ENCODE peak calls at places on chromosomes 3 and 15, in five cellular contexts. One of them, this sample, is unnamed.

GRCh38 chr15:36579792-36580431 is 486 bp downstream of the CDIN1 start:
- DNase-seq in stimulated activated CD4-positive, alpha-beta T cell treated with anti-CD3 and anti-CD28 coated beads, Interleukin-2, amount 100 ng/mL, for 48 hours: no peak
- DNase-seq in naive thymus-derived CD8-positive, alpha-beta T cell: no peak
- DNase-seq in H9: no peak
- DNase-seq in nephron progenitor cell: no peak
- DNase-seq in this sample: no peak

GRCh38 chr3:98690876-98691275 is 72.3 kb upstream of the ST3GAL6 start:
- DNase-seq in stimulated activated CD4-positive, alpha-beta T cell treated with anti-CD3 and anti-CD28 coated beads, Interleukin-2, amount 100 ng/mL, for 48 hours: no peak
- DNase-seq in naive thymus-derived CD8-positive, alpha-beta T cell: no peak
- DNase-seq in H9: no peak
- DNase-seq in nephron progenitor cell: no peak
- DNase-seq in this sample: no peak

GRCh38 chr3:127421943-127422662 is 134.3 kb upstream of the PRR20G start:
- DNase-seq in stimulated activated CD4-positive, alpha-beta T cell treated with anti-CD3 and anti-CD28 coated beads, Interleukin-2, amount 100 ng/mL, for 48 hours: no peak
- DNase-seq in naive thymus-derived CD8-positive, alpha-beta T cell: no peak
- DNase-seq in H9: no peak
- DNase-seq in nephron progenitor cell: no peak
- DNase-seq in this sample: no peak

GRCh38 chr3:52085883-52086282 is 29.5 kb upstream of the DUSP7 start:
- DNase-seq in stimulated activated CD4-positive, alpha-beta T cell treated with anti-CD3 and anti-CD28 coated beads, Interleukin-2, amount 100 ng/mL, for 48 hours: no peak
- DNase-seq in naive thymus-derived CD8-positive, alpha-beta T cell: peak
- DNase-seq in H9: no peak
- DNase-seq in nephron progenitor cell: no peak
- DNase-seq in this sample: no peak

GRCh38 chr15:68187559-68187958 is 17.6 kb downstream of the CALML4 start:
- DNase-seq in stimulated activated CD4-positive, alpha-beta T cell treated with anti-CD3 and anti-CD28 coated beads, Interleukin-2, amount 100 ng/mL, for 48 hours: no peak
- DNase-seq in naive thymus-derived CD8-positive, alpha-beta T cell: no peak
- DNase-seq in H9: no peak
- DNase-seq in nephron progenitor cell: no peak
- DNase-seq in this sample: no peak

GRCh38 chr3:30203301-30203700 is 403.1 kb upstream of the TGFBR2 start:
- DNase-seq in stimulated activated CD4-positive, alpha-beta T cell treated with anti-CD3 and anti-CD28 coated beads, Interleukin-2, amount 100 ng/mL, for 48 hours: no peak
- DNase-seq in naive thymus-derived CD8-positive, alpha-beta T cell: no peak
- DNase-seq in H9: no peak
- DNase-seq in nephron progenitor cell: no peak
- DNase-seq in this sample: no peak

GRCh38 chr3:11803977-11804903 is 42.4 kb downstream of the TAMM41 start:
- DNase-seq in stimulated activated CD4-positive, alpha-beta T cell treated with anti-CD3 and anti-CD28 coated beads, Interleukin-2, amount 100 ng/mL, for 48 hours: peak
- DNase-seq in naive thymus-derived CD8-positive, alpha-beta T cell: peak
- DNase-seq in H9: peak
- DNase-seq in nephron progenitor cell: peak
- DNase-seq in this sample: peak

GRCh38 chr15:38471974-38472373 is 18.0 kb downstream of the FAM98B start:
- DNase-seq in stimulated activated CD4-positive, alpha-beta T cell treated with anti-CD3 and anti-CD28 coated beads, Interleukin-2, amount 100 ng/mL, for 48 hours: no peak
- DNase-seq in naive thymus-derived CD8-positive, alpha-beta T cell: no peak
- DNase-seq in H9: no peak
- DNase-seq in nephron progenitor cell: no peak
- DNase-seq in this sample: no peak

GRCh38 chr3:67113802-67114407 is 115.8 kb downstream of the KBTBD8 start:
- DNase-seq in stimulated activated CD4-positive, alpha-beta T cell treated with anti-CD3 and anti-CD28 coated beads, Interleukin-2, amount 100 ng/mL, for 48 hours: peak
- DNase-seq in naive thymus-derived CD8-positive, alpha-beta T cell: peak
- DNase-seq in H9: peak
- DNase-seq in nephron progenitor cell: peak
- DNase-seq in this sample: peak

GRCh38 chr3:185297867-185298266 is 44.0 kb upstream of the EHHADH start:
- DNase-seq in stimulated activated CD4-positive, alpha-beta T cell treated with anti-CD3 and anti-CD28 coated beads, Interleukin-2, amount 100 ng/mL, for 48 hours: no peak
- DNase-seq in naive thymus-derived CD8-positive, alpha-beta T cell: no peak
- DNase-seq in H9: no peak
- DNase-seq in nephron progenitor cell: no peak
- DNase-seq in this sample: no peak

GRCh38 chr3:57855281-57855680 is 99.2 kb downstream of the SLMAP start:
- DNase-seq in stimulated activated CD4-positive, alpha-beta T cell treated with anti-CD3 and anti-CD28 coated beads, Interleukin-2, amount 100 ng/mL, for 48 hours: no peak
- DNase-seq in naive thymus-derived CD8-positive, alpha-beta T cell: no peak
- DNase-seq in H9: no peak
- DNase-seq in nephron progenitor cell: no peak
- DNase-seq in this sample: no peak

GRCh38 chr3:149564079-149564478 is 89.6 kb downstream of the TM4SF4 start:
- DNase-seq in stimulated activated CD4-positive, alpha-beta T cell treated with anti-CD3 and anti-CD28 coated beads, Interleukin-2, amount 100 ng/mL, for 48 hours: no peak
- DNase-seq in naive thymus-derived CD8-positive, alpha-beta T cell: no peak
- DNase-seq in H9: no peak
- DNase-seq in nephron progenitor cell: no peak
- DNase-seq in this sample: no peak

GRCh38 chr3:69604735-69605435 is 134.4 kb upstream of the MITF start:
- DNase-seq in stimulated activated CD4-positive, alpha-beta T cell treated with anti-CD3 and anti-CD28 coated beads, Interleukin-2, amount 100 ng/mL, for 48 hours: no peak
- DNase-seq in naive thymus-derived CD8-positive, alpha-beta T cell: no peak
- DNase-seq in H9: no peak
- DNase-seq in nephron progenitor cell: no peak
- DNase-seq in this sample: no peak

GRCh38 chr3:41088882-41089281 is 110.4 kb upstream of the CTNNB1 start:
- DNase-seq in stimulated activated CD4-positive, alpha-beta T cell treated with anti-CD3 and anti-CD28 coated beads, Interleukin-2, amount 100 ng/mL, for 48 hours: no peak
- DNase-seq in naive thymus-derived CD8-positive, alpha-beta T cell: no peak
- DNase-seq in H9: no peak
- DNase-seq in nephron progenitor cell: no peak
- DNase-seq in this sample: no peak

GRCh38 chr3:42544492-42545283 is 37.1 kb downstream of the SEC22C start:
- DNase-seq in stimulated activated CD4-positive, alpha-beta T cell treated with anti-CD3 and anti-CD28 coated beads, Interleukin-2, amount 100 ng/mL, for 48 hours: no peak
- DNase-seq in naive thymus-derived CD8-positive, alpha-beta T cell: no peak
- DNase-seq in H9: no peak
- DNase-seq in nephron progenitor cell: no peak
- DNase-seq in this sample: no peak

GRCh38 chr3:117562000-117562399 is 852.4 kb downstream of the TUSC7 start:
- DNase-seq in stimulated activated CD4-positive, alpha-beta T cell treated with anti-CD3 and anti-CD28 coated beads, Interleukin-2, amount 100 ng/mL, for 48 hours: no peak
- DNase-seq in naive thymus-derived CD8-positive, alpha-beta T cell: no peak
- DNase-seq in H9: no peak
- DNase-seq in nephron progenitor cell: no peak
- DNase-seq in this sample: no peak

GRCh38 chr15:96838088-96838487 is 507.6 kb downstream of the NR2F2 start:
- DNase-seq in stimulated activated CD4-positive, alpha-beta T cell treated with anti-CD3 and anti-CD28 coated beads, Interleukin-2, amount 100 ng/mL, for 48 hours: no peak
- DNase-seq in naive thymus-derived CD8-positive, alpha-beta T cell: no peak
- DNase-seq in H9: no peak
- DNase-seq in nephron progenitor cell: no peak
- DNase-seq in this sample: no peak

GRCh38 chr3:172595648-172596393 is 72.6 kb upstream of the TNFSF10 start:
- DNase-seq in stimulated activated CD4-positive, alpha-beta T cell treated with anti-CD3 and anti-CD28 coated beads, Interleukin-2, amount 100 ng/mL, for 48 hours: peak
- DNase-seq in naive thymus-derived CD8-positive, alpha-beta T cell: peak
- DNase-seq in H9: no peak
- DNase-seq in nephron progenitor cell: peak
- DNase-seq in this sample: peak

GRCh38 chr3:133996251-133996661 is 33.5 kb downstream of the SLCO2A1 start:
- DNase-seq in stimulated activated CD4-positive, alpha-beta T cell treated with anti-CD3 and anti-CD28 coated beads, Interleukin-2, amount 100 ng/mL, for 48 hours: no peak
- DNase-seq in naive thymus-derived CD8-positive, alpha-beta T cell: no peak
- DNase-seq in H9: peak
- DNase-seq in nephron progenitor cell: peak
- DNase-seq in this sample: no peak

GRCh38 chr15:64842986-64843561 is 1.4 kb downstream of the PLEKHO2 start:
- DNase-seq in stimulated activated CD4-positive, alpha-beta T cell treated with anti-CD3 and anti-CD28 coated beads, Interleukin-2, amount 100 ng/mL, for 48 hours: no peak
- DNase-seq in naive thymus-derived CD8-positive, alpha-beta T cell: no peak
- DNase-seq in H9: no peak
- DNase-seq in nephron progenitor cell: peak
- DNase-seq in this sample: no peak

GRCh38 chr3:128845695-128846491 is 33.5 kb upstream of the ACAD9 start:
- DNase-seq in stimulated activated CD4-positive, alpha-beta T cell treated with anti-CD3 and anti-CD28 coated beads, Interleukin-2, amount 100 ng/mL, for 48 hours: peak
- DNase-seq in naive thymus-derived CD8-positive, alpha-beta T cell: peak
- DNase-seq in H9: peak
- DNase-seq in nephron progenitor cell: peak
- DNase-seq in this sample: peak

GRCh38 chr3:156762631-156763185 is 63.4 kb upstream of the LEKR1 start:
- DNase-seq in stimulated activated CD4-positive, alpha-beta T cell treated with anti-CD3 and anti-CD28 coated beads, Interleukin-2, amount 100 ng/mL, for 48 hours: no peak
- DNase-seq in naive thymus-derived CD8-positive, alpha-beta T cell: no peak
- DNase-seq in H9: no peak
- DNase-seq in nephron progenitor cell: no peak
- DNase-seq in this sample: no peak

GRCh38 chr15:93900476-93901400 is 330.6 kb upstream of the MCTP2 start:
- DNase-seq in stimulated activated CD4-positive, alpha-beta T cell treated with anti-CD3 and anti-CD28 coated beads, Interleukin-2, amount 100 ng/mL, for 48 hours: no peak
- DNase-seq in naive thymus-derived CD8-positive, alpha-beta T cell: no peak
- DNase-seq in H9: peak
- DNase-seq in nephron progenitor cell: no peak
- DNase-seq in this sample: no peak

GRCh38 chr15:75042730-75043508 is 19.5 kb downstream of the PPCDC start:
- DNase-seq in stimulated activated CD4-positive, alpha-beta T cell treated with anti-CD3 and anti-CD28 coated beads, Interleukin-2, amount 100 ng/mL, for 48 hours: peak
- DNase-seq in naive thymus-derived CD8-positive, alpha-beta T cell: peak
- DNase-seq in H9: peak
- DNase-seq in nephron progenitor cell: peak
- DNase-seq in this sample: peak

GRCh38 chr15:89462198-89462912 is 34.0 kb downstream of the RHCG start:
- DNase-seq in stimulated activated CD4-positive, alpha-beta T cell treated with anti-CD3 and anti-CD28 coated beads, Interleukin-2, amount 100 ng/mL, for 48 hours: no peak
- DNase-seq in naive thymus-derived CD8-positive, alpha-beta T cell: no peak
- DNase-seq in H9: no peak
- DNase-seq in nephron progenitor cell: no peak
- DNase-seq in this sample: no peak

GRCh38 chr15:59197459-59197858 is 9.2 kb upstream of the LDHAL6B start:
- DNase-seq in stimulated activated CD4-positive, alpha-beta T cell treated with anti-CD3 and anti-CD28 coated beads, Interleukin-2, amount 100 ng/mL, for 48 hours: no peak
- DNase-seq in naive thymus-derived CD8-positive, alpha-beta T cell: no peak
- DNase-seq in H9: no peak
- DNase-seq in nephron progenitor cell: no peak
- DNase-seq in this sample: no peak

GRCh38 chr3:183909030-183909600 is 24.4 kb upstream of the PARL start:
- DNase-seq in stimulated activated CD4-positive, alpha-beta T cell treated with anti-CD3 and anti-CD28 coated beads, Interleukin-2, amount 100 ng/mL, for 48 hours: no peak
- DNase-seq in naive thymus-derived CD8-positive, alpha-beta T cell: no peak
- DNase-seq in H9: no peak
- DNase-seq in nephron progenitor cell: no peak
- DNase-seq in this sample: no peak

GRCh38 chr15:79987569-79987955 is 16.6 kb upstream of the BCL2A1 start:
- DNase-seq in stimulated activated CD4-positive, alpha-beta T cell treated with anti-CD3 and anti-CD28 coated beads, Interleukin-2, amount 100 ng/mL, for 48 hours: no peak
- DNase-seq in naive thymus-derived CD8-positive, alpha-beta T cell: no peak
- DNase-seq in H9: no peak
- DNase-seq in nephron progenitor cell: no peak
- DNase-seq in this sample: no peak